ENCODE peak calls at places on chromosomes 11 and 22, in four cellular contexts. Q is anterior cingulate cortex, J is T1000, N is A673. S is an unnamed sample.

GRCh38 chr11:78453140-78453935 is 35.7 kb upstream of the GAB2 start:
- DNase-seq in J (no peak), Q (no peak), N (no peak), S (no peak)

GRCh38 chr11:94661444-94661843 is 94.3 kb downstream of the PIWIL4 start:
- DNase-seq in J (no peak), Q (no peak), N (no peak), S (no peak)

GRCh38 chr11:376531-377173 is 7.4 kb downstream of the B4GALNT4 start:
- DNase-seq in N (no peak), Q (no peak), J (no peak), S (no peak)

GRCh38 chr22:20463324-20464095 is 25.9 kb upstream of the SCARF2 start:
- DNase-seq in N (no peak), Q (no peak), J (no peak), S (no peak)

GRCh38 chr22:49087163-49087562 is 740.5 kb downstream of the BRD1 start:
- DNase-seq in J (no peak), N (peak), Q (no peak), S (no peak)

GRCh38 chr22:20080776-20081654 is 974 bp downstream of the DGCR8 start:
- DNase-seq in J (peak), Q (no peak), N (peak), S (peak)

GRCh38 chr22:44309137-44309536 is 3.6 kb downstream of the SHISAL1 start:
- DNase-seq in J (peak), Q (no peak), N (peak), S (peak)

GRCh38 chr22:37187552-37187890 is 526 bp downstream of the C1QTNF6 start:
- DNase-seq in J (no peak), Q (no peak), N (peak), S (peak)

GRCh38 chr11:70725272-70725671 is 326.9 kb downstream of the CTTN start:
- DNase-seq in Q (no peak), J (no peak), N (no peak), S (no peak)

GRCh38 chr22:38038426-38038825 is 18.8 kb upstream of the PICK1 start:
- DNase-seq in N (no peak), Q (peak), J (no peak), S (no peak)

GRCh38 chr11:62791501-62792192 is at the start of gene TMEM223:
- DNase-seq in Q (peak), N (peak), J (peak), S (peak)

GRCh38 chr11:118911880-118912741 is 13.6 kb downstream of the BCL9L start:
- DNase-seq in Q (no peak), N (peak), J (peak), S (peak)

GRCh38 chr11:13826505-13827278 is 135.8 kb upstream of the SPON1 start:
- DNase-seq in N (no peak), J (no peak), Q (no peak), S (no peak)

GRCh38 chr11:8086001-8086479 is 5.0 kb downstream of the TUB start:
- DNase-seq in Q (no peak), J (no peak), N (no peak), S (no peak)

GRCh38 chr11:75351541-75352416 is at the start of gene ARRB1:
- DNase-seq in N (peak), Q (peak), J (no peak), S (peak)

GRCh38 chr11:57203359-57203758 is 21.6 kb downstream of the LRRC55 start:
- DNase-seq in J (no peak), N (no peak), Q (no peak), S (peak)

GRCh38 chr11:31870609-31871309 is 59.6 kb upstream of the PAX6 start:
- DNase-seq in N (peak), Q (no peak), J (no peak), S (peak)

GRCh38 chr22:26610072-26610958 is 7.5 kb downstream of the CRYBB1 start:
- DNase-seq in Q (peak), N (peak), J (peak), S (peak)

GRCh38 chr11:36751251-36751839 is 153.3 kb upstream of the RAG2 start:
- DNase-seq in Q (no peak), J (no peak), N (peak), S (no peak)

GRCh38 chr22:30015846-30016245 is 64.4 kb upstream of the HORMAD2 start:
- DNase-seq in Q (no peak), N (no peak), J (no peak), S (no peak)

GRCh38 chr11:57205046-57205671 is 23.4 kb downstream of the LRRC55 start:
- DNase-seq in Q (no peak), N (no peak), J (peak), S (no peak)

GRCh38 chr11:103812680-103813079 is 223.8 kb upstream of the DDI1 start:
- DNase-seq in Q (no peak), N (peak), J (no peak), S (no peak)

GRCh38 chr22:46044718-46045458 is 67.9 kb upstream of the WNT7B start:
- DNase-seq in Q (no peak), J (no peak), N (no peak), S (peak)

GRCh38 chr11:60078021-60078420 is 10.4 kb upstream of the MS4A2 start:
- DNase-seq in J (no peak), N (no peak), Q (no peak), S (no peak)

GRCh38 chr22:25235547-25236290 is 16.3 kb downstream of the CRYBB2 start:
- DNase-seq in N (peak), J (peak), Q (peak), S (peak)

GRCh38 chr22:19636696-19637355 is 77.5 kb upstream of the SEPTIN5 start:
- DNase-seq in Q (no peak), J (no peak), N (no peak), S (no peak)

GRCh38 chr22:26658671-26659478 is 1.5 kb downstream of the MIAT start:
- DNase-seq in J (peak), Q (peak), N (peak), S (peak)

GRCh38 chr22:21042978-21043855 is 2.5 kb upstream of the LRRC74B start:
- DNase-seq in J (no peak), Q (no peak), N (no peak), S (peak)

GRCh38 chr22:39135092-39135896 is 17.2 kb downstream of the CBX7 start:
- DNase-seq in Q (no peak), J (no peak), N (peak), S (peak)

GRCh38 chr11:107783121-107783520 is 71.3 kb upstream of the SLN start:
- DNase-seq in N (no peak), Q (no peak), J (no peak), S (no peak)

GRCh38 chr11:128904303-128904871 is 13.2 kb downstream of the KCNJ5 start:
- DNase-seq in N (peak), J (no peak), Q (no peak), S (no peak)

S was measured in transverse colon.